ENCODE peak calls at places on chromosomes 11 and 22, in four cellular contexts. One of them, this sample, is unnamed.

GRCh38 chr11:117610045-117610444 is 187.0 kb downstream of the DSCAML1 start:
- DNase-seq in thoracic aorta: no peak
- DNase-seq in heart left ventricle: no peak
- DNase-seq in GM06990: peak
- DNase-seq in this sample: no peak

GRCh38 chr11:134413334-134414035 is 1.4 kb upstream of the B3GAT1 start:
- DNase-seq in thoracic aorta: no peak
- DNase-seq in heart left ventricle: no peak
- DNase-seq in GM06990: no peak
- DNase-seq in this sample: no peak

GRCh38 chr11:63666874-63667273 is 4.3 kb downstream of the ATL3 start:
- DNase-seq in thoracic aorta: no peak
- DNase-seq in GM06990: no peak
- DNase-seq in heart left ventricle: no peak
- DNase-seq in this sample: no peak

GRCh38 chr22:40009231-40009769 is 14.5 kb downstream of the FAM83F start:
- DNase-seq in heart left ventricle: no peak
- DNase-seq in thoracic aorta: no peak
- DNase-seq in GM06990: no peak
- DNase-seq in this sample: no peak

GRCh38 chr11:14364322-14364721 is 5.3 kb upstream of the RRAS2 start:
- DNase-seq in heart left ventricle: no peak
- DNase-seq in thoracic aorta: no peak
- DNase-seq in GM06990: no peak
- DNase-seq in this sample: no peak

GRCh38 chr11:75921808-75922207 is 106.8 kb downstream of the UVRAG start:
- DNase-seq in GM06990: no peak
- DNase-seq in heart left ventricle: no peak
- DNase-seq in thoracic aorta: no peak
- DNase-seq in this sample: no peak

GRCh38 chr11:48154162-48154561 is 62.4 kb upstream of the OR4B1 start:
- DNase-seq in GM06990: no peak
- DNase-seq in heart left ventricle: no peak
- DNase-seq in thoracic aorta: no peak
- DNase-seq in this sample: no peak

GRCh38 chr22:47567126-47567730 is 804.8 kb downstream of the TBC1D22A start:
- DNase-seq in GM06990: no peak
- DNase-seq in heart left ventricle: peak
- DNase-seq in thoracic aorta: no peak
- DNase-seq in this sample: no peak

GRCh38 chr11:117327567-117328413 is at the start of gene CEP164:
- DNase-seq in GM06990: peak
- DNase-seq in heart left ventricle: peak
- DNase-seq in thoracic aorta: peak
- DNase-seq in this sample: peak

GRCh38 chr22:23380230-23380573 is 199.9 kb downstream of the IGLL1 start:
- DNase-seq in GM06990: no peak
- DNase-seq in thoracic aorta: no peak
- DNase-seq in heart left ventricle: no peak
- DNase-seq in this sample: no peak

GRCh38 chr11:111427471-111427912 is 48.4 kb upstream of the POU2AF1 start:
- DNase-seq in heart left ventricle: no peak
- DNase-seq in thoracic aorta: no peak
- DNase-seq in GM06990: no peak
- DNase-seq in this sample: no peak

GRCh38 chr11:78158987-78159662 is 19.7 kb upstream of the ALG8 start:
- DNase-seq in heart left ventricle: no peak
- DNase-seq in GM06990: no peak
- DNase-seq in thoracic aorta: no peak
- DNase-seq in this sample: no peak

GRCh38 chr11:368414-369335 is 624 bp upstream of the B4GALNT4 start:
- DNase-seq in heart left ventricle: no peak
- DNase-seq in GM06990: no peak
- DNase-seq in thoracic aorta: no peak
- DNase-seq in this sample: no peak

GRCh38 chr22:40529817-40530216 is 106.7 kb downstream of the MRTFA start:
- DNase-seq in heart left ventricle: no peak
- DNase-seq in GM06990: no peak
- DNase-seq in thoracic aorta: no peak
- DNase-seq in this sample: no peak

GRCh38 chr11:70324354-70325115 is 54.0 kb downstream of the PPFIA1 start:
- DNase-seq in heart left ventricle: no peak
- DNase-seq in GM06990: peak
- DNase-seq in thoracic aorta: no peak
- DNase-seq in this sample: no peak

GRCh38 chr11:120354779-120355178 is 18.6 kb downstream of the ARHGEF12 start:
- DNase-seq in thoracic aorta: no peak
- DNase-seq in heart left ventricle: no peak
- DNase-seq in GM06990: no peak
- DNase-seq in this sample: no peak

GRCh38 chr11:17350455-17351170 is 987 bp upstream of the NCR3LG1 start:
- DNase-seq in thoracic aorta: no peak
- DNase-seq in heart left ventricle: no peak
- DNase-seq in GM06990: no peak
- DNase-seq in this sample: no peak

GRCh38 chr22:50059185-50059880 is 1.2 kb upstream of the TTLL8 start:
- DNase-seq in GM06990: no peak
- DNase-seq in heart left ventricle: no peak
- DNase-seq in thoracic aorta: no peak
- DNase-seq in this sample: no peak

DNA sequence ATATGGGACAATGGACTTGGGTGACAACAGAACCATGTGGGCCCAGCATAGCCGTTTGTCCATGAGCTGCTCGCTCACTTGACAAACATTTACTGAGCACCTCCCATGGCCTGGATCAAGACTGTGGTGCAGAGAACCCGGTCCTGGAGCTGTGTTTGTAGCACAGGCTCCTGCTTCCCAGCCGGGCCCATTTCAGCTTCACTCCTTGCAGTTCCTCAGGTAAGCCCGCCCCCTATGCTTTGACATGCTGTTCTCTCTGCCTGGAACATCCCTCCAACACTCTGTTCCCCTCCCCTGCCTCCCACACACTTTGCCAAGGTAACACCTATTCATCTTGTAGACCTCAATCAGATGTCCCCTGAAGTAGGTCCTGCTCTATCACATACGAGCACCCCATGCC is 19.3 kb upstream of the IGSF22 start:
- DNase-seq in thoracic aorta: no peak
- DNase-seq in GM06990: no peak
- DNase-seq in heart left ventricle: no peak
- DNase-seq in this sample: no peak
- TF ChIP-seq CTCF in thoracic aorta: no peak
- TF ChIP-seq CTCF in GM06990: no peak
- TF ChIP-seq CTCF in heart left ventricle: no peak
- TF ChIP-seq CTCF in this sample: no peak

DNA sequence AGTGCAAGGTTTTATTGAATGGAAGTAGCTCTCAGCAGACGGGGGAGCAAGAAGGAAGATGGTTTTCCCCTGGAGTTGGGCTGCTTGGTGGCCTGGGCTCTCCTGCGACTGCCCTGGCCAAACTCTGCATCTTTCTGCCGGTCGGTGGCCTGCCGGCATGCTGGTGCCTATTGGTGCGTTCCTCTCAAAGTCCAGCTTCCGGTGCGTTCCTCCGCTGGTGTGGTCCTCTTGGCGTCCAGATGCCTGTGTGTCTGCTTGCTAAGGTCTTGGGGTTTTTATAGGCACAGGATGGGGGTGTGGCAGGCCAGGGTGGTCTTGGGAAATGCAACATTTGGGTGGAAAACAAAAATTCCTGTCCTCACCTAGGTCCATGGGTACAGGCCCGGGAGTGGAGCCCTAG is 567.4 kb upstream of the CNTN5 start:
- DNase-seq in heart left ventricle: no peak
- DNase-seq in GM06990: no peak
- DNase-seq in thoracic aorta: no peak
- DNase-seq in this sample: no peak
- TF ChIP-seq CTCF in heart left ventricle: no peak
- TF ChIP-seq CTCF in GM06990: no peak
- TF ChIP-seq CTCF in thoracic aorta: no peak
- TF ChIP-seq CTCF in this sample: no peak

GRCh38 chr11:109644158-109644557 is 222.2 kb downstream of the C11orf87 start:
- DNase-seq in heart left ventricle: peak
- DNase-seq in thoracic aorta: no peak
- DNase-seq in GM06990: no peak
- DNase-seq in this sample: no peak

GRCh38 chr11:109641549-109641948 is 219.6 kb downstream of the C11orf87 start:
- DNase-seq in GM06990: no peak
- DNase-seq in thoracic aorta: no peak
- DNase-seq in heart left ventricle: no peak
- DNase-seq in this sample: no peak
- TF ChIP-seq CTCF in GM06990: no peak
- TF ChIP-seq CTCF in thoracic aorta: no peak
- TF ChIP-seq CTCF in heart left ventricle: no peak
- TF ChIP-seq CTCF in this sample: no peak

DNA sequence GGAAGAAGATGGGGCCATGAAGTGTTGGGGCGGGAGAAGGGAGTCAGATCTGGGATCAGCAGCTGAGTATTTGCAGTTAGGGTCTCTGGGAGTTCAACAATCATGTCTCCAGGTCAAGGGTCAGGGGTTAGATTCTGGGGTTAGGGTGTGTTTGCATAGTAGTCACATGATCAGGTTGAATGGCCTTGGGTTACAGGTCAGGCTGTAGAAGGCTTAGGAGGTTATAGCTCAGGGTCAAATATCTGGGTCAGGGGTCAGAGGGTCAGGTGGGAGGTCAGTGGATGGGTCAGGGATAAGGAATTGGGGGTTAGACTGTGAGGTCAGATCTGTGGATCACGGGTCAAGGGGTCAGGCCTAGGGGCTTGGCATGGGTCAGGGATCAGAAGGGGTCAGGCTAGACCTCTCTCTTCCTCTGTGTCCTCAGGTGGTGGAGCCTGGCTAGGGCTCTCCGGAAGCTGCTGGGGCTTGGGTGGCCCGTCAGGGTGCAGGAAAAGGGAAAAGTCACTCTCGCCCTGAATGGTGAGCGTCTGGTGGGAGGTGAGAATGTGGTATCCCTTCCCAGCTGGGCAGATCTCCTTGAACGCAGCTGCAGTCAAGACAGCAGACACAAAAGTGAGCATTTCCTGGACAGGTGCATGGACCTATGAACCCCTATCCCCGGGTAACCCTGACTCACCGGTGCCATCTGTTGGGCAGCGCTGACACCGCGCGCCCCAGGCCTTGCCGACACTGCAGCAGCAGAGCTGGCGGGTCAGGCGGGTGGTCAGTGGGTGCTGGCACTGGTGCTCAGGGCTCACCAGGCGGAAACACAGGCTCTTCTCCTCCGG is 6.4 kb downstream of the LTBP3 start:
- DNase-seq in heart left ventricle: peak
- DNase-seq in thoracic aorta: no peak
- DNase-seq in GM06990: peak
- DNase-seq in this sample: peak
- TF ChIP-seq CTCF in heart left ventricle: peak
- TF ChIP-seq CTCF in thoracic aorta: peak
- TF ChIP-seq CTCF in GM06990: peak
- TF ChIP-seq CTCF in this sample: peak

This sample was measured in natural killer cell.